ENCODE peak calls at places on chromosomes 3 and 15, in seven cellular contexts. O, N, A, M, Y, I and D are unnamed samples.

GRCh38 chr15:89361451-89362202 is 27.0 kb upstream of the POLG start:
- DNase-seq in N (peak), M (peak), Y (peak), A (peak), I (peak), O (peak), D (peak)

GRCh38 chr15:54481819-54482218 is 503.6 kb downstream of the UNC13C start:
- DNase-seq in I (peak), M (no peak), Y (no peak), O (no peak), N (no peak), A (no peak), D (no peak)

GRCh38 chr15:101320501-101321052 is 25.5 kb upstream of the SNRPA1 start:
- DNase-seq in N (peak), Y (peak), A (peak), O (peak), I (peak), M (peak), D (peak)

GRCh38 chr3:155912574-155913190 is 42.2 kb downstream of the GMPS start:
- DNase-seq in O (peak), I (peak), N (no peak), Y (no peak), M (no peak), A (no peak), D (no peak)

GRCh38 chr3:18024715-18025114 is 282.3 kb upstream of the TBC1D5 start:
- DNase-seq in Y (no peak), M (no peak), N (no peak), A (no peak), O (no peak), I (no peak), D (no peak)

GRCh38 chr3:47283193-47283537 is 421 bp downstream of the KLHL18 start:
- DNase-seq in A (no peak), M (no peak), N (no peak), I (peak), Y (no peak), O (no peak), D (peak)

GRCh38 chr3:140922634-140923033 is 19.0 kb upstream of the SLC25A36 start:
- DNase-seq in M (no peak), N (no peak), O (peak), I (peak), Y (peak), A (no peak), D (no peak)

GRCh38 chr15:56524915-56525314 is 60.0 kb upstream of the MNS1 start:
- DNase-seq in N (no peak), Y (peak), A (no peak), O (peak), M (no peak), I (no peak), D (no peak)

GRCh38 chr3:146493221-146493620 is 23.9 kb upstream of the PLSCR2 start:
- DNase-seq in N (no peak), Y (peak), M (no peak), A (no peak), I (no peak), O (peak), D (no peak)

GRCh38 chr3:189902230-189903186 is 218.2 kb downstream of the P3H2 start:
- DNase-seq in M (no peak), A (no peak), O (peak), N (no peak), Y (no peak), I (no peak), D (no peak)

GRCh38 chr15:56082263-56082761 is 88.9 kb upstream of the NEDD4 start:
- DNase-seq in N (no peak), I (no peak), Y (no peak), O (no peak), A (no peak), M (no peak), D (peak)

GRCh38 chr3:125054436-125055164 is 1.2 kb downstream of the HEG1 start:
- DNase-seq in I (no peak), M (no peak), A (no peak), N (no peak), Y (peak), O (peak), D (peak)

GRCh38 chr3:40187945-40188344 is 121.6 kb upstream of the EIF1B start:
- DNase-seq in O (no peak), N (no peak), M (no peak), I (no peak), A (peak), Y (no peak), D (peak)

GRCh38 chr15:75727031-75727531 is 14.4 kb upstream of the CSPG4 start:
- DNase-seq in O (no peak), N (no peak), Y (no peak), A (no peak), M (no peak), I (no peak), D (no peak)

DNA sequence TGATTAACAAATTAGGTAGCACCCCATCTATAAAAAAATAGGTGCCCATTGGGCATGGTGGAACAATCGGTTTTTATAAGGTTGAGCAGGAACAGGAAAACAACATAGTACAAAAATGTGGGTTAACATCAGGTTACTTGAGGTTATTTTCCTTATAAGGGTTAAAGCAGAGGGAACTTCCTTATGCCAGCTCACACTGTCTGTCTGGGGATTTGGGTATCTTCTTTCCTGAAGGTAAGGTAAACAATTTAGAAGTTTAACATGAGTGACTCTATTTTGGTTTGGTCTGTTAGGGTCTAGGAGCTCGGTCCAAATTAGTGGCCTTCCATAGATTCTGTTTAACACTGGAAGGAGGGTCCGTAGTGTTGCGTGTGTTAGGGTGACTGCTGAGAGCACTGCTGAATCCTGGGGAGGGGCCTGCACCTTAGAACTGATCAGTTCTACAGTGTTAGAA is 14.7 kb downstream of the CHD2 start:
- DNase-seq in A (no peak), I (no peak), Y (no peak), N (no peak), M (no peak), O (no peak), D (peak)
- H2BK120ac ChIP-seq in A (no peak), I (no peak), Y (no peak), N (no peak), M (no peak), O (peak), D (no peak)

DNA sequence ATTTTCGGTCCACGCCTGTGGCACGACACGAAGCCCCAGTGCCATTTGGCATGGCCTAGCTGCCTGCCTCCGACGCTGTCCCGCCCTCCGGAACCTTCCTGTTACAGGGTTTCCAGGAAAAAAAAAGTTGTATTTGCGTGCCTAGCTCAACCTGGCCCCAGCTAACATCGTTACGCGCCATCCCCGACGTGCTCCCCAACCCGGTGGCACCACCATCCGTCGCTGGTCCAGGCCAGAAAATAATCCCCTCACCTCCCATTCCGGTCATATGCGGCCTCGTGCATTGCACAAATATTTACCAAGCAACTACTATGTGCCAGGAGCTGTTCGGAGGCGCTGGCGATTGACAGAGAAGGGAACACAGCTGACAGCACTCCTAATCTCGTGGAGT is 1.4 kb upstream of the CYP1A1 start:
- DNase-seq in I (no peak), N (no peak), Y (no peak), O (no peak), A (no peak), M (no peak), D (no peak)
- H2BK120ac ChIP-seq in I (no peak), N (no peak), Y (no peak), O (peak), A (no peak), M (no peak), D (no peak)

GRCh38 chr15:42024303-42024702 is 3.5 kb upstream of the PLA2G4E start:
- DNase-seq in O (no peak), M (no peak), I (no peak), A (no peak), N (no peak), Y (no peak), D (no peak)
- H2BK120ac ChIP-seq in O (no peak), M (no peak), I (no peak), A (no peak), N (no peak), Y (no peak), D (no peak)

DNA sequence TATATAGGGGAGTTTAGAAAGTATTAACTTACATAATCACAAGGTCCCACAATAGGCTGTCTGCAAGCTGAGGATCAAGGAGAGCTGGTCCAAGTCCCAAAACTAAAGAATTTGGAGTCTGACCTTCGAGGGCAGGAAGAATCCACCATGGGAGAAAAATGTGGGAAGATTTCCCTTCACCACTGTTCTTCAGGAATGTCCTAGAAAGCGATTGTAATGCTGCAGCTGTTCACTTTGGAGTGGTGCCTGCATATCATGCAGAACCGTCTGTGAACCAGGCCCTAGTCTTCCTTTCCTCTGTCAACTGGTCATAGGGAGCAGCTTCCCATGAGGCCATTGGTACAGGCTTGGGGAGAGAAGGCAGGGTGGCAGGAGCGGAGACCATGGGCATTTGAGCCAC is 497.9 kb upstream of the ARPP21 start:
- DNase-seq in I (no peak), N (no peak), Y (no peak), A (no peak), M (no peak), O (no peak), D (no peak)
- H2BK120ac ChIP-seq in I (no peak), N (no peak), Y (no peak), A (no peak), M (no peak), O (no peak), D (no peak)